ENCODE peak calls at places on chromosomes 2 and 18, in eight cellular contexts. P is HEK293T; W is cardiac muscle cell; B is stimulated activated CD8-positive, alpha-beta memory T cell treated with anti-CD3 and anti-CD28 coated beads, Interleukin-2, amount 100 ng/mL, for 48 hours; Q is stimulated activated CD4-positive, alpha-beta T cell treated with anti-CD3 and anti-CD28 coated beads, Interleukin-12 subunit alpha, Interleukin-12 subunit beta, amount 100 ng/mL, for 48 hours; M is thoracic aorta; Y is lung; L is naive thymus-derived CD8-positive, alpha-beta T cell. U is an unnamed sample.

GRCh38 chr2:222398446-222398885 is 25.9 kb upstream of the SGPP2 start:
- DNase-seq in L (no peak), M (no peak), P (no peak), Q (no peak), W (peak), Y (no peak), B (no peak), U (no peak)

GRCh38 chr18:8719192-8719591 is 13.8 kb downstream of the MTCL1 start:
- DNase-seq in W (no peak), L (no peak), P (no peak), Y (no peak), M (no peak), B (no peak), Q (no peak), U (no peak)

GRCh38 chr2:196131949-196132925 is 39.1 kb downstream of the STK17B start:
- DNase-seq in Y (no peak), Q (no peak), B (peak), L (no peak), M (no peak), P (no peak), W (peak), U (no peak)

GRCh38 chr18:27605107-27605834 is 420.2 kb upstream of the CHST9 start:
- DNase-seq in B (no peak), L (no peak), Q (no peak), M (no peak), W (peak), Y (peak), P (peak), U (no peak)

GRCh38 chr2:53087282-53087882 is 680.2 kb upstream of the CHAC2 start:
- DNase-seq in Q (no peak), L (no peak), B (no peak), M (no peak), Y (no peak), P (no peak), W (peak), U (no peak)

GRCh38 chr2:205030695-205031094 is 485.4 kb downstream of the PARD3B start:
- DNase-seq in W (no peak), L (no peak), Y (no peak), B (no peak), M (no peak), Q (no peak), P (no peak), U (no peak)

GRCh38 chr2:64857581-64858471 is 131.4 kb upstream of the SLC1A4 start:
- DNase-seq in W (peak), P (no peak), B (no peak), M (no peak), L (no peak), Q (no peak), Y (no peak), U (no peak)

GRCh38 chr2:5803547-5803946 is 111.4 kb downstream of the SOX11 start:
- DNase-seq in L (no peak), P (no peak), Q (no peak), B (no peak), M (no peak), Y (no peak), W (no peak), U (no peak)

GRCh38 chr2:192749606-192750200 is 555.0 kb upstream of the TMEFF2 start:
- DNase-seq in B (no peak), M (no peak), L (no peak), Y (no peak), Q (no peak), P (peak), W (peak), U (no peak)

GRCh38 chr2:149075868-149076267 is 37.4 kb downstream of the LYPD6B start:
- DNase-seq in W (peak), M (no peak), B (no peak), Y (no peak), L (no peak), Q (no peak), P (no peak), U (no peak)

GRCh38 chr2:69716555-69717120 is 25.3 kb upstream of the ANXA4 start:
- DNase-seq in L (no peak), Q (no peak), M (no peak), Y (no peak), B (no peak), W (peak), P (no peak), U (no peak)

GRCh38 chr2:187878096-187878495 is 323.9 kb upstream of the TFPI start:
- DNase-seq in Y (no peak), P (no peak), B (no peak), L (no peak), M (no peak), Q (no peak), W (no peak), U (no peak)

GRCh38 chr18:59383831-59384230 is 24.8 kb upstream of the LMAN1 start:
- DNase-seq in L (no peak), Y (no peak), M (no peak), P (no peak), W (no peak), Q (no peak), B (no peak), U (no peak)

GRCh38 chr2:230011617-230012016 is 57.1 kb downstream of the SLC16A14 start:
- DNase-seq in P (no peak), Q (no peak), W (no peak), M (no peak), B (no peak), Y (no peak), L (no peak), U (no peak)

GRCh38 chr2:96549967-96550786 is 13.6 kb downstream of the ARID5A start:
- DNase-seq in W (no peak), Y (no peak), M (no peak), Q (no peak), L (no peak), P (peak), B (no peak), U (no peak)

GRCh38 chr2:190837991-190838390 is 42.6 kb upstream of the GLS start:
- DNase-seq in P (no peak), Y (no peak), W (peak), Q (no peak), L (no peak), B (no peak), M (no peak), U (no peak)

GRCh38 chr18:70182548-70182947 is 22.9 kb downstream of the RTTN start:
- DNase-seq in B (no peak), Y (no peak), M (no peak), P (no peak), Q (no peak), L (no peak), W (no peak), U (no peak)

GRCh38 chr2:66813976-66814375 is 379.1 kb downstream of the MEIS1 start:
- DNase-seq in M (no peak), B (no peak), Y (no peak), W (no peak), Q (no peak), L (no peak), P (no peak), U (no peak)

GRCh38 chr2:30282721-30283120 is 51.4 kb downstream of the LBH start:
- DNase-seq in W (no peak), Y (no peak), M (no peak), Q (no peak), L (no peak), P (no peak), B (no peak), U (no peak)

GRCh38 chr2:128732976-128733431 is 414.3 kb upstream of the HS6ST1 start:
- DNase-seq in W (peak), P (no peak), B (no peak), Q (no peak), M (no peak), Y (no peak), L (no peak), U (no peak)

GRCh38 chr2:83376731-83377130 is 1082.3 kb downstream of the SUCLG1 start:
- DNase-seq in L (no peak), Y (no peak), P (no peak), Q (no peak), B (no peak), M (no peak), W (no peak), U (no peak)

GRCh38 chr2:25615395-25615794 is 58.0 kb downstream of the DTNB start:
- DNase-seq in Y (no peak), M (no peak), B (no peak), P (no peak), W (no peak), L (no peak), Q (no peak), U (no peak)

GRCh38 chr2:144705328-144706245 is 185.7 kb upstream of the ZEB2 start:
- DNase-seq in P (no peak), Q (no peak), B (no peak), W (peak), M (no peak), L (no peak), Y (no peak), U (no peak)

GRCh38 chr2:43333656-43334144 is 107.3 kb upstream of the ZFP36L2 start:
- DNase-seq in Y (no peak), B (no peak), L (no peak), Q (no peak), P (no peak), W (peak), M (no peak), U (no peak)

GRCh38 chr18:3579701-3580100 is 129.7 kb downstream of the TGIF1 start:
- DNase-seq in B (no peak), M (no peak), P (no peak), L (no peak), Q (no peak), W (peak), Y (no peak), U (no peak)

GRCh38 chr18:24427484-24427883 is 1.0 kb downstream of the IMPACT start:
- DNase-seq in M (no peak), L (no peak), B (no peak), Q (no peak), Y (no peak), W (peak), P (peak), U (no peak)

GRCh38 chr2:231795525-231796327 is 9.5 kb downstream of the COPS7B start:
- DNase-seq in L (no peak), Q (no peak), W (peak), M (no peak), P (peak), Y (no peak), B (no peak), U (no peak)

GRCh38 chr2:139271149-139271548 is 491.0 kb upstream of the NXPH2 start:
- DNase-seq in B (no peak), L (no peak), Y (no peak), M (no peak), Q (no peak), P (no peak), W (no peak), U (no peak)

GRCh38 chr2:220334210-220334609 is 706.8 kb downstream of the SLC4A3 start:
- DNase-seq in B (no peak), M (no peak), W (peak), Q (no peak), P (no peak), L (no peak), Y (no peak), U (no peak)

U was measured in T-cell.